ENCODE peak calls at places on chromosomes 6 and 20, in four cellular contexts. One of them, this sample, is unnamed.

GRCh38 chr20:50169329-50169823 is 15.9 kb upstream of the PEDS1 start:
- DNase-seq in GM12878: no peak
- DNase-seq in H1: peak
- DNase-seq in HepG2: peak
- DNase-seq in this sample: no peak

GRCh38 chr20:41734506-41734945 is 116.3 kb upstream of the CHD6 start:
- DNase-seq in HepG2: peak
- DNase-seq in GM12878: no peak
- DNase-seq in H1: peak
- DNase-seq in this sample: peak

GRCh38 chr6:25331085-25331685 is 52.0 kb downstream of the CARMIL1 start:
- DNase-seq in HepG2: no peak
- DNase-seq in GM12878: no peak
- DNase-seq in H1: no peak
- DNase-seq in this sample: no peak

GRCh38 chr20:61905781-61906523 is 159.7 kb downstream of the TAF4 start:
- DNase-seq in H1: no peak
- DNase-seq in HepG2: no peak
- DNase-seq in GM12878: no peak
- DNase-seq in this sample: no peak

GRCh38 chr6:89843070-89843469 is 13.4 kb downstream of the CASP8AP2 start:
- DNase-seq in HepG2: no peak
- DNase-seq in GM12878: no peak
- DNase-seq in H1: no peak
- DNase-seq in this sample: no peak

GRCh38 chr6:45587229-45588060 is 209.7 kb upstream of the SUPT3H start:
- DNase-seq in H1: no peak
- DNase-seq in HepG2: no peak
- DNase-seq in GM12878: no peak
- DNase-seq in this sample: no peak

GRCh38 chr6:88361298-88361697 is 195.2 kb upstream of the CNR1 start:
- DNase-seq in H1: no peak
- DNase-seq in HepG2: no peak
- DNase-seq in GM12878: no peak
- DNase-seq in this sample: no peak

GRCh38 chr6:21836292-21836691 is 242.7 kb downstream of the SOX4 start:
- DNase-seq in HepG2: no peak
- DNase-seq in GM12878: no peak
- DNase-seq in H1: no peak
- DNase-seq in this sample: no peak

GRCh38 chr20:57592263-57593092 is 27.7 kb downstream of the ZBP1 start:
- DNase-seq in GM12878: no peak
- DNase-seq in HepG2: no peak
- DNase-seq in H1: no peak
- DNase-seq in this sample: no peak

GRCh38 chr6:38272222-38272621 is 367.5 kb downstream of the BTBD9 start:
- DNase-seq in H1: no peak
- DNase-seq in GM12878: no peak
- DNase-seq in HepG2: no peak
- DNase-seq in this sample: no peak

DNA sequence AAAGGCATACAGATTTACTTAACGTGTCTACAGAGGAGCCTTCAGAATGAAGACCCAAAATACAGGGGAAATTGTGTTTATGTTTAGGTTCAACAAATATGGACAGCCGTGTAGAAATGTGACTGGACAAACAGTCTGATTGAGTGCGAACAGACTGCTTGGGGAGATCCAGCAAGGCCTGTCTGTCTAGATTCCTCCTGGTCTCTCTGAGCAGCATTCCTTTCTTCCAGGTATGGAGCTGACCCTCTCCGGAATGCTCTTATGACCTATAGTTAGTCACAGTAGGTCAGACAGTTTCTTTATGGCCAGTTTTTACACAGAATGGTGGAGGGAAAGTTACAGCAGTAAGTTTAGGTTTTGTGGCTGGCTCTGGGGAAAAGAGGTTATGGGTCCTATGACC is 9.0 kb downstream of the RIN2 start:
- DNase-seq in H1: no peak
- DNase-seq in HepG2: no peak
- DNase-seq in GM12878: no peak
- DNase-seq in this sample: no peak
- H3K4me3 ChIP-seq in H1: no peak
- H3K4me3 ChIP-seq in HepG2: no peak
- H3K4me3 ChIP-seq in GM12878: no peak
- H3K4me3 ChIP-seq in this sample: no peak

GRCh38 chr20:38934530-38934929 is 8.3 kb downstream of the FAM83D start:
- DNase-seq in GM12878: no peak
- DNase-seq in HepG2: no peak
- DNase-seq in H1: no peak
- DNase-seq in this sample: no peak

GRCh38 chr20:38937978-38938473 is 11.8 kb downstream of the FAM83D start:
- DNase-seq in GM12878: no peak
- DNase-seq in H1: no peak
- DNase-seq in HepG2: no peak
- DNase-seq in this sample: no peak

GRCh38 chr20:38937000-38937399 is 10.8 kb downstream of the FAM83D start:
- DNase-seq in GM12878: no peak
- DNase-seq in HepG2: no peak
- DNase-seq in H1: no peak
- DNase-seq in this sample: no peak

GRCh38 chr20:38935285-38935684 is 9.1 kb downstream of the FAM83D start:
- DNase-seq in GM12878: no peak
- DNase-seq in HepG2: no peak
- DNase-seq in H1: no peak
- DNase-seq in this sample: no peak

DNA sequence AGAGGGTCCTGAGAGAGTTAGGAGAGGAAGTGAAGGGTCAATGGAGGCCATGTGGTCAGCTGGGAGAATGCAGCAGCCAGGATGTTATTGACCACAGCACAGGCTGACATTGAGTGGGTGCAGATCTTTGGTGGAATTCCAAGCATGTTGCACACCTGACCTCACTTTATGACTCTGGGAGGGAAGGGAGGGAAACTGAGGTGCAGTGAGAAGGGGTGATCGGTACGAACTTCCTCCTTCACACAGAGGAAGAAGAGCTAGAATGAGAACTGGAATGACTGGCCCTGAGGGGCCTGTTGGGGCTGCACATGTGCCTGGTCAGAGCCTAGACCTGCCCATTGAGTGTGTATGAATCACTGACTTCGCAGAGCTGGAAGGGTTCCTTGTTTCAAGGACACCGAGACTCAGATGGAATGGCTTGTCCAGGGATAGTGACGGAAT is 9.8 kb downstream of the FAM83D start:
- DNase-seq in HepG2: no peak
- DNase-seq in H1: no peak
- DNase-seq in GM12878: no peak
- DNase-seq in this sample: no peak
- TF ChIP-seq ZNF274 in HepG2: no peak
- TF ChIP-seq ZNF274 in H1: no peak
- TF ChIP-seq ZNF274 in GM12878: no peak
- TF ChIP-seq ZNF274 in this sample: no peak

GRCh38 chr20:6055981-6056569 is 2.2 kb upstream of the LRRN4 start:
- DNase-seq in HepG2: no peak
- DNase-seq in H1: peak
- DNase-seq in GM12878: no peak
- DNase-seq in this sample: no peak

GRCh38 chr20:6053064-6053775 is 640 bp downstream of the LRRN4 start:
- DNase-seq in HepG2: no peak
- DNase-seq in H1: no peak
- DNase-seq in GM12878: no peak
- DNase-seq in this sample: no peak

GRCh38 chr20:6051505-6051904 is 2.4 kb downstream of the LRRN4 start:
- DNase-seq in HepG2: peak
- DNase-seq in GM12878: no peak
- DNase-seq in H1: no peak
- DNase-seq in this sample: no peak

GRCh38 chr20:6055161-6055783 is 1.4 kb upstream of the LRRN4 start:
- DNase-seq in GM12878: no peak
- DNase-seq in H1: no peak
- DNase-seq in HepG2: no peak
- DNase-seq in this sample: no peak

DNA sequence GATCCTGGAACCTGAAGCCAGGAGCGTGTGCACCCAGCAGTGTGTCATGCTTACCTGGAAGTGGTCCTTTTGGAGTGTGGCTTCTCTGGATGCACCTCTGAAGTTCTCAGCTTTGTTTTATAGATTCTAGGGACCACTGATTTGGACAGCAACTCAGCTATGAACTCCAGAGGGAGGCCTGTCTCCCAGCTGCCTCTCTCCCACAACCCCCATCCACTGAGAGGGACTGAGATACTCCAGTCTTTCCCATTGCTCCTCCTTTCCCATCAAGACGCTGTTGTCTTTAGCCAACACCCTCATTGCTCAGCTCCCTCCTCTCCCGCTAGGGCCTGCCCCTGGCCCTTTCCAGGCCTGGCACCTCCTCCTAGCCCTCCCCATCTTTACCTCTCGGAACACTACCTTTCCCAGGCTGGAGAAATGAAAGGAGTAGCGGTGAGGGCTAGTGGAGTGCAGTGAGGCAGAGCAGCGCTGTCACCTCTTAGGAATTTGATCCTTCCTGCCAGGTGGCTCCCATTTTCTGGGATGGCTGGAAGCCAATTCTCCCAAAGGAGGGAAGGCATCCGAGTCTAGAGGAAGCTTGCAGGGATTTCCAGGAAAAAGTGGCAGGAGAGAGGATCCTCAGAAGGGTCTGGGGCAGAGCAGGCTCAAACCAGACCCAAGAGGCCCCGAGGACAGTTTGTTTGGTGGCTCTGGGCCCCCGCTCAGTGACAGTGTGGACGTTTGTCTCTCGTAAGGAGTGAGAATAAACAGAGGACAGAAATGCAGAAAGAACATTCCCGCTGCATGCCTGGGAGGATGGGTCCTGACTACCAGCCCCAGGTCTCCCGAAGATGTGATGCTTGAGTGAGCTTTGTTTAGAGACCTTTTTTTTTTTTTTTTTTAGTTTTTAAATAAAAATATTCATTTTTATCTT is at the start of gene LRRN4:
- DNase-seq in HepG2: peak
- DNase-seq in H1: peak
- DNase-seq in GM12878: no peak
- DNase-seq in this sample: peak
- TF ChIP-seq SUZ12 in HepG2: no peak
- TF ChIP-seq SUZ12 in H1: no peak
- TF ChIP-seq SUZ12 in GM12878: no peak
- TF ChIP-seq SUZ12 in this sample: no peak

GRCh38 chr6:19811397-19812079 is 25.6 kb upstream of the ID4 start:
- DNase-seq in HepG2: peak
- DNase-seq in GM12878: no peak
- DNase-seq in H1: no peak
- DNase-seq in this sample: no peak
- H3K4me3 ChIP-seq in HepG2: peak
- H3K4me3 ChIP-seq in GM12878: no peak
- H3K4me3 ChIP-seq in H1: no peak
- H3K4me3 ChIP-seq in this sample: no peak

GRCh38 chr20:63212393-63212730 is 3.6 kb downstream of the YTHDF1 start:
- DNase-seq in H1: no peak
- DNase-seq in GM12878: no peak
- DNase-seq in HepG2: no peak
- DNase-seq in this sample: no peak

GRCh38 chr20:63212792-63213191 is 3.1 kb downstream of the YTHDF1 start:
- DNase-seq in H1: no peak
- DNase-seq in HepG2: no peak
- DNase-seq in GM12878: no peak
- DNase-seq in this sample: no peak

GRCh38 chr20:63216041-63216848 is at the start of gene YTHDF1:
- DNase-seq in GM12878: peak
- DNase-seq in H1: peak
- DNase-seq in HepG2: peak
- DNase-seq in this sample: peak

GRCh38 chr20:63215101-63216040 is 560 bp downstream of the YTHDF1 start:
- DNase-seq in HepG2: peak
- DNase-seq in GM12878: no peak
- DNase-seq in H1: no peak
- DNase-seq in this sample: no peak

GRCh38 chr20:63214514-63214913 is 1.4 kb downstream of the YTHDF1 start:
- DNase-seq in H1: no peak
- DNase-seq in GM12878: no peak
- DNase-seq in HepG2: no peak
- DNase-seq in this sample: no peak
- TF ChIP-seq ZNF274 in H1: no peak
- TF ChIP-seq ZNF274 in GM12878: no peak
- TF ChIP-seq ZNF274 in HepG2: no peak
- TF ChIP-seq ZNF274 in this sample: no peak

GRCh38 chr6:31585531-31585930 is 546 bp upstream of the LST1 start:
- DNase-seq in HepG2: peak
- DNase-seq in GM12878: no peak
- DNase-seq in H1: no peak
- DNase-seq in this sample: no peak
- TF ChIP-seq SUZ12 in HepG2: no peak
- TF ChIP-seq SUZ12 in GM12878: no peak
- TF ChIP-seq SUZ12 in H1: no peak
- TF ChIP-seq SUZ12 in this sample: no peak

GRCh38 chr6:138162947-138163569 is 1.3 kb downstream of the ARFGEF3 start:
- DNase-seq in HepG2: no peak
- DNase-seq in GM12878: no peak
- DNase-seq in H1: no peak
- DNase-seq in this sample: no peak
- H3K4me3 ChIP-seq in HepG2: peak
- H3K4me3 ChIP-seq in GM12878: no peak
- H3K4me3 ChIP-seq in H1: peak
- H3K4me3 ChIP-seq in this sample: peak